ENCODE peak calls at places on chromosomes 1 and 21, in ten cellular contexts. Z is T-helper 17 cell; Y is OCI-LY7; N is CD8-positive, alpha-beta T cell; E is skeletal muscle cell; G is NCI-H2029 treated with DMSO at 0.1 percent for 48 hours; S is effector CD4-positive, alpha-beta T cell; H is epithelial cell of proximal tubule; C is HS-5; R is foreskin fibroblast. M is an unnamed sample.

GRCh38 chr1:172917972-172918371 is 132.8 kb downstream of the TNFSF18 start:
- DNase-seq in H (peak; percentile 91), Z (no peak), C (peak; percentile 97), Y (no peak), S (no peak), N (no peak), R (peak; percentile 96), E (peak; percentile 88), G (no peak), M (peak; percentile 94)

GRCh38 chr1:181141431-181141910 is 53.0 kb downstream of the IER5 start:
- DNase-seq in E (peak; percentile 67), R (peak; percentile 93), N (no peak), Y (peak; percentile 11), S (no peak), G (no peak), H (no peak), C (peak; percentile 58), Z (no peak), M (no peak)

GRCh38 chr1:89604414-89604735 is 28.5 kb upstream of the LRRC8C start:
- DNase-seq in R (no peak), S (no peak), G (no peak), Y (no peak), Z (no peak), E (no peak), N (no peak), H (no peak), C (no peak), M (no peak)

GRCh38 chr1:180482425-180483275 is 19.7 kb downstream of the ACBD6 start:
- DNase-seq in G (no peak), S (peak; percentile 5), H (peak; percentile 35), Y (peak; percentile 67), C (no peak), Z (no peak), N (no peak), E (peak; percentile 21), R (peak; percentile 74), M (peak; percentile 24)

GRCh38 chr1:42844592-42845140 is 1.7 kb upstream of the ZNF691 start:
- DNase-seq in R (peak; percentile 84), Z (no peak), S (no peak), N (no peak), C (no peak), E (no peak), G (no peak), Y (no peak), H (peak; percentile 89), M (no peak)

GRCh38 chr1:243493156-243494129 is 237.6 kb downstream of the SDCCAG8 start:
- DNase-seq in C (no peak), E (no peak), S (no peak), Y (no peak), H (no peak), R (peak; percentile 36), Z (no peak), G (no peak), N (no peak), M (no peak)

GRCh38 chr1:31755850-31756492 is 8.2 kb downstream of the ADGRB2 start:
- DNase-seq in E (no peak), R (no peak), C (no peak), N (no peak), G (no peak), Z (no peak), H (no peak), Y (no peak), S (no peak), M (no peak)

GRCh38 chr1:52970149-52970548 is 43.1 kb downstream of the SCP2 start:
- DNase-seq in N (no peak), E (no peak), S (no peak), G (no peak), H (no peak), C (no peak), R (peak; percentile 8), Y (peak; percentile 11), Z (no peak), M (no peak)

GRCh38 chr1:30295674-30296073 is 427.7 kb downstream of the MATN1 start:
- DNase-seq in C (no peak), G (no peak), Z (no peak), R (no peak), N (no peak), E (no peak), S (no peak), H (no peak), Y (no peak), M (no peak)

GRCh38 chr1:161511018-161511755 is 5.9 kb downstream of the FCGR2A start:
- DNase-seq in S (no peak), N (no peak), C (no peak), Z (no peak), E (no peak), Y (no peak), R (no peak), G (peak; percentile 68), H (no peak), M (no peak)

GRCh38 chr1:24526940-24527542 is 24.4 kb downstream of the RCAN3 start:
- DNase-seq in Z (peak; percentile 44), H (no peak), G (no peak), R (peak; percentile 58), N (peak; percentile 61), E (no peak), S (peak; percentile 25), C (no peak), Y (peak; percentile 57), M (no peak)

GRCh38 chr1:42259059-42259738 is 75.8 kb downstream of the FOXJ3 start:
- DNase-seq in R (peak; percentile 49), G (no peak), C (no peak), N (no peak), S (no peak), H (no peak), Z (no peak), E (peak; percentile 52), Y (no peak), M (no peak)

GRCh38 chr1:14165289-14165867 is 433.1 kb upstream of the KAZN start:
- DNase-seq in Z (no peak), E (no peak), C (no peak), S (no peak), N (no peak), H (no peak), Y (peak; percentile 74), R (no peak), G (no peak), M (no peak)

GRCh38 chr1:159100589-159100988 is 24.0 kb upstream of the AIM2 start:
- DNase-seq in H (no peak), Y (no peak), C (no peak), N (no peak), Z (no peak), G (no peak), R (no peak), S (no peak), E (no peak), M (no peak)

GRCh38 chr1:83959824-83960441 is 39.0 kb downstream of the TTLL7 start:
- DNase-seq in Y (no peak), E (peak; percentile 12), Z (no peak), G (no peak), C (peak; percentile 19), H (no peak), R (peak; percentile 68), S (no peak), N (no peak), M (no peak)

GRCh38 chr21:30190554-30190953 is 23.9 kb upstream of the CLDN17 start:
- DNase-seq in H (no peak), S (no peak), C (no peak), Y (no peak), R (no peak), E (no peak), Z (no peak), G (no peak), N (no peak), M (no peak)

GRCh38 chr1:188642585-188643168 is 1813.9 kb downstream of the PLA2G4A start:
- DNase-seq in Z (no peak), C (no peak), E (no peak), Y (no peak), R (no peak), H (no peak), N (no peak), G (peak; percentile 58), S (no peak), M (no peak)

GRCh38 chr1:15153184-15153841 is at the start of gene TMEM51:
- DNase-seq in C (no peak), S (no peak), R (peak; percentile 64), E (no peak), Y (no peak), H (no peak), N (no peak), Z (no peak), G (no peak), M (no peak)

GRCh38 chr1:93061895-93062792 is 16.9 kb upstream of the MTF2 start:
- DNase-seq in R (peak; percentile 65), N (peak; percentile 40), C (no peak), S (no peak), H (no peak), G (no peak), E (peak; percentile 1), Z (no peak), Y (peak; percentile 86), M (no peak)

GRCh38 chr1:8814870-8815269 is 2.6 kb downstream of the RERE start:
- DNase-seq in C (no peak), Y (peak; percentile 27), H (no peak), N (no peak), S (no peak), Z (no peak), E (no peak), G (no peak), R (no peak), M (no peak)

GRCh38 chr1:114670083-114671010 is 498 bp upstream of the DENND2C start:
- DNase-seq in C (peak; percentile 75), R (peak; percentile 97), Y (peak; percentile 86), S (peak; percentile 78), E (peak; percentile 52), G (peak; percentile 20), H (peak; percentile 72), Z (peak; percentile 65), N (no peak), M (peak; percentile 79)

GRCh38 chr1:65423884-65424655 is 3.6 kb downstream of the LEPR start:
- DNase-seq in Z (no peak), N (no peak), C (peak; percentile 92), E (peak; percentile 74), H (peak; percentile 93), S (no peak), Y (no peak), R (peak; percentile 90), G (no peak), M (peak; percentile 86)

GRCh38 chr1:207804746-207805468 is 53.1 kb downstream of the CD46 start:
- DNase-seq in H (no peak), Y (no peak), E (no peak), N (no peak), G (no peak), S (no peak), C (no peak), Z (no peak), R (no peak), M (no peak)

GRCh38 chr1:184285401-184286087 is 101.3 kb upstream of the C1orf21 start:
- DNase-seq in E (no peak), R (no peak), N (no peak), Y (no peak), S (no peak), C (no peak), G (no peak), H (no peak), Z (no peak), M (no peak)

GRCh38 chr1:64308856-64309255 is 105.4 kb downstream of the UBE2U start:
- DNase-seq in H (no peak), E (no peak), S (no peak), G (no peak), R (no peak), Z (no peak), C (no peak), Y (no peak), N (no peak), M (no peak)

GRCh38 chr1:14910947-14911721 is 242.4 kb upstream of the TMEM51 start:
- DNase-seq in H (no peak), Z (no peak), Y (no peak), C (no peak), N (no peak), G (no peak), R (peak; percentile 34), E (no peak), S (no peak), M (no peak)

GRCh38 chr1:59298710-59299346 is 1.9 kb downstream of the FGGY start:
- DNase-seq in E (no peak), H (no peak), G (no peak), C (peak; percentile 54), R (peak; percentile 55), Z (no peak), Y (no peak), S (no peak), N (no peak), M (no peak)

GRCh38 chr1:150877220-150877516 is 769 bp upstream of the ARNT start:
- DNase-seq in E (no peak), R (no peak), G (no peak), Z (no peak), C (no peak), H (no peak), Y (peak; percentile 44), S (no peak), N (no peak), M (no peak)

M was measured in HS-27A.